ENCODE peak calls at places on chromosomes 16 and 17, in four cellular contexts. Z, H, G and L are unnamed samples.

GRCh38 chr16:21272253-21272652 is 5.8 kb downstream of the CRYM start:
- DNase-seq in H (no peak), Z (no peak), G (no peak), L (no peak)

GRCh38 chr16:10954903-10955302 is 10.5 kb downstream of the CLEC16A start:
- DNase-seq in H (no peak), Z (no peak), G (no peak), L (no peak)

GRCh38 chr16:72493681-72494415 is 321.9 kb upstream of the PMFBP1 start:
- DNase-seq in G (no peak), Z (no peak), H (no peak), L (no peak)

GRCh38 chr16:9102379-9102778 is 10.9 kb downstream of the HAPSTR1 start:
- DNase-seq in H (no peak), G (no peak), Z (no peak), L (no peak)

GRCh38 chr17:61129232-61129631 is 270.4 kb upstream of the TBX2 start:
- DNase-seq in G (no peak), Z (no peak), H (no peak), L (no peak)

GRCh38 chr17:50708050-50709000 is 611 bp upstream of the ANKRD40 start:
- DNase-seq in G (no peak), Z (no peak), H (no peak), L (no peak)

GRCh38 chr16:88549671-88550643 is 20.2 kb upstream of the ZC3H18 start:
- DNase-seq in Z (no peak), G (no peak), H (no peak), L (no peak)

GRCh38 chr17:46028374-46028773 is 29.3 kb downstream of the STH start:
- DNase-seq in H (no peak), Z (no peak), G (no peak), L (no peak)

GRCh38 chr17:66689192-66689591 is 145.7 kb upstream of the CACNG5 start:
- DNase-seq in G (no peak), H (no peak), Z (no peak), L (no peak)

GRCh38 chr17:7192271-7192937 is 13.2 kb upstream of the ASGR1 start:
- DNase-seq in H (no peak), Z (no peak), G (peak; percentile 33), L (no peak)

GRCh38 chr17:49437696-49438438 is 23.2 kb upstream of the PHB1 start:
- DNase-seq in Z (no peak), H (no peak), G (no peak), L (no peak)

GRCh38 chr17:20922128-20922670 is 120.6 kb downstream of the USP22 start:
- DNase-seq in G (no peak), Z (no peak), H (no peak), L (no peak)

GRCh38 chr16:53504161-53504663 is 1.2 kb upstream of the AKTIP start:
- DNase-seq in Z (peak; percentile 60), G (peak; percentile 69), H (peak; percentile 5), L (peak; percentile 47)

GRCh38 chr17:48547839-48548686 is 3.2 kb upstream of the HOXB2 start:
- DNase-seq in G (no peak), H (no peak), Z (no peak), L (no peak)

GRCh38 chr17:17691468-17692263 is 10.4 kb downstream of the RAI1 start:
- DNase-seq in G (peak; percentile 54), Z (no peak), H (no peak), L (no peak)

GRCh38 chr16:3182608-3183444 is 5.2 kb upstream of the OR1F1 start:
- DNase-seq in Z (no peak), G (no peak), H (no peak), L (no peak)

GRCh38 chr16:57701759-57702371 is 7.3 kb downstream of the DRC7 start:
- DNase-seq in Z (no peak), G (peak; percentile 50), H (no peak), L (no peak)

GRCh38 chr17:28180449-28180848 is 138.0 kb downstream of the NLK start:
- DNase-seq in H (no peak), Z (no peak), G (no peak), L (no peak)

GRCh38 chr17:74521701-74522201 is 9.5 kb downstream of the CD300LB start:
- DNase-seq in Z (no peak), G (no peak), H (no peak), L (no peak)

GRCh38 chr16:56203052-56203451 is 11.8 kb downstream of the GNAO1 start:
- DNase-seq in Z (no peak), H (peak; percentile 37), G (no peak), L (no peak)

GRCh38 chr17:83200231-83200699 is 120.9 kb downstream of the METRNL start:
- DNase-seq in Z (peak; percentile 69), H (peak; percentile 10), G (peak; percentile 41), L (peak; percentile 45)

GRCh38 chr17:81277421-81277820 is 17.7 kb downstream of the SLC38A10 start:
- DNase-seq in H (no peak), Z (no peak), G (peak; percentile 79), L (no peak)

GRCh38 chr17:7132511-7133094 is 18.0 kb upstream of the ASGR2 start:
- DNase-seq in Z (no peak), G (no peak), H (peak; percentile 47), L (no peak)

GRCh38 chr16:57446530-57447141 is 549 bp downstream of the CIAPIN1 start:
- DNase-seq in H (no peak), G (no peak), Z (no peak), L (no peak)

GRCh38 chr17:38724337-38724988 is 5.7 kb upstream of the CISD3 start:
- DNase-seq in H (no peak), Z (no peak), G (no peak), L (no peak)